ENCODE peak calls at places on chromosomes 13 and 19, in four cellular contexts. W is stimulated activated CD8-positive, alpha-beta memory T cell treated with anti-CD3 and anti-CD28 coated beads, Interleukin-12 subunit alpha, Interleukin-12 subunit beta, amount 100 ng/mL, for 1 hour; K is Daoy; J is A549. G is an unnamed sample.

GRCh38 chr13:42894765-42895181 is 97.3 kb downstream of the EPSTI1 start:
- DNase-seq in J (no peak), W (no peak), K (no peak), G (no peak)

GRCh38 chr13:61873717-61874116 is 458.1 kb upstream of the PCDH20 start:
- DNase-seq in W (no peak), J (no peak), K (no peak), G (no peak)

GRCh38 chr19:17840019-17840418 is 7.8 kb downstream of the JAK3 start:
- DNase-seq in W (no peak), K (no peak), J (no peak), G (no peak)

GRCh38 chr13:109254271-109254670 is 532.1 kb downstream of the IRS2 start:
- DNase-seq in J (no peak), W (no peak), K (peak; percentile 20), G (no peak)

GRCh38 chr19:49683814-49684250 is 5.6 kb upstream of the ADM5 start:
- DNase-seq in K (no peak), W (no peak), J (no peak), G (no peak)

GRCh38 chr19:13701624-13702023 is 62.7 kb upstream of the MRI1 start:
- DNase-seq in W (no peak), K (no peak), J (no peak), G (no peak)

GRCh38 chr13:74305876-74306275 is 171.7 kb upstream of the KLF12 start:
- DNase-seq in K (no peak), J (no peak), W (no peak), G (no peak)

GRCh38 chr13:30856004-30856790 is 49.9 kb upstream of the MEDAG start:
- DNase-seq in W (no peak), J (no peak), K (no peak), G (no peak)

GRCh38 chr19:14434157-14434501 is 1.0 kb downstream of the PKN1 start:
- DNase-seq in W (no peak), K (no peak), J (no peak), G (no peak)

G was measured in activated CD4-positive, alpha-beta T cell treated with anti-CD3 and anti-CD28 coated beads for 1 hour.